ENCODE peak calls at places on chromosomes 11 and 22, in seven cellular contexts. Y is HCT116, N is H1, R is HepG2, F is GM12878, L is SK-N-SH, Q is K562. B is an unnamed sample.

GRCh38 chr22:42560781-42561180 is 7.0 kb downstream of the SERHL2 start:
- DNase-seq in L (peak), Q (peak), Y (no peak), F (no peak), N (no peak), R (peak), B (peak)

GRCh38 chr11:12245549-12245986 is 131.8 kb upstream of the PARVA start:
- DNase-seq in R (no peak), N (no peak), F (no peak), Q (peak), L (no peak), Y (no peak), B (peak)

GRCh38 chr11:20881328-20882079 is 212.1 kb downstream of the NELL1 start:
- DNase-seq in L (no peak), N (no peak), Y (no peak), F (no peak), Q (no peak), R (no peak), B (no peak)

GRCh38 chr11:19311306-19312030 is 70.7 kb upstream of the E2F8 start:
- DNase-seq in Y (peak), F (peak), Q (peak), L (peak), N (no peak), R (peak), B (peak)

GRCh38 chr22:31631381-31631780 is 30.6 kb downstream of the PISD start:
- DNase-seq in Q (no peak), L (peak), R (no peak), N (no peak), F (no peak), Y (no peak), B (no peak)

GRCh38 chr11:3166268-3167142 is 1.4 kb upstream of the OSBPL5 start:
- DNase-seq in Q (peak), F (no peak), Y (no peak), L (no peak), N (no peak), R (no peak), B (no peak)

GRCh38 chr22:42379961-42380537 is 52.2 kb downstream of the NFAM1 start:
- DNase-seq in N (no peak), L (no peak), R (no peak), F (no peak), Y (no peak), Q (no peak), B (no peak)

GRCh38 chr22:29753808-29754657 is 12.8 kb downstream of the ZMAT5 start:
- DNase-seq in R (no peak), F (no peak), N (no peak), L (no peak), Y (no peak), Q (no peak), B (no peak)

GRCh38 chr11:102534261-102534872 is 3.8 kb upstream of the MMP7 start:
- DNase-seq in N (no peak), F (no peak), Q (peak), R (peak), L (no peak), Y (no peak), B (no peak)

GRCh38 chr22:17770180-17771077 is 3.8 kb downstream of the BID start:
- DNase-seq in Q (no peak), F (no peak), R (no peak), Y (no peak), N (no peak), L (no peak), B (no peak)

GRCh38 chr11:47071871-47072270 is 104.8 kb downstream of the ARFGAP2 start:
- DNase-seq in F (no peak), R (no peak), L (peak), N (no peak), Q (no peak), Y (no peak), B (no peak)

GRCh38 chr11:59667812-59668187 is 1.0 kb downstream of the PATL1 start:
- DNase-seq in Q (no peak), Y (no peak), F (no peak), N (no peak), L (no peak), R (peak), B (no peak)

GRCh38 chr11:46120711-46121327 is 435 bp downstream of the PHF21A start:
- DNase-seq in N (no peak), F (no peak), L (peak), Q (peak), R (peak), Y (no peak), B (peak)

GRCh38 chr11:113193894-113194293 is 120.5 kb upstream of the TTC12 start:
- DNase-seq in F (peak), Y (no peak), R (no peak), L (peak), Q (no peak), N (no peak), B (no peak)

GRCh38 chr11:11451501-11452005 is 98.5 kb upstream of the CSNK2A3 start:
- DNase-seq in Y (peak), L (no peak), F (peak), N (no peak), R (peak), Q (peak), B (no peak)

GRCh38 chr22:44317163-44317455 is 4.4 kb upstream of the SHISAL1 start:
- DNase-seq in F (no peak), Y (no peak), L (no peak), R (no peak), N (no peak), Q (no peak), B (no peak)

GRCh38 chr22:43346521-43346929 is 3.4 kb upstream of the SCUBE1 start:
- DNase-seq in N (peak), L (peak), R (peak), Y (peak), Q (peak), F (no peak), B (peak)

GRCh38 chr11:132410383-132410782 is 1040.0 kb downstream of the NTM start:
- DNase-seq in R (no peak), Q (no peak), F (no peak), N (no peak), Y (no peak), L (no peak), B (no peak)

GRCh38 chr22:45686004-45686403 is 14.4 kb downstream of the ATXN10 start:
- DNase-seq in N (no peak), R (no peak), Y (no peak), Q (no peak), L (no peak), F (no peak), B (no peak)
- TF ChIP-seq JUND in N (no peak), R (no peak), Y (no peak), Q (no peak), L (no peak), F (no peak), B (no peak)

DNA sequence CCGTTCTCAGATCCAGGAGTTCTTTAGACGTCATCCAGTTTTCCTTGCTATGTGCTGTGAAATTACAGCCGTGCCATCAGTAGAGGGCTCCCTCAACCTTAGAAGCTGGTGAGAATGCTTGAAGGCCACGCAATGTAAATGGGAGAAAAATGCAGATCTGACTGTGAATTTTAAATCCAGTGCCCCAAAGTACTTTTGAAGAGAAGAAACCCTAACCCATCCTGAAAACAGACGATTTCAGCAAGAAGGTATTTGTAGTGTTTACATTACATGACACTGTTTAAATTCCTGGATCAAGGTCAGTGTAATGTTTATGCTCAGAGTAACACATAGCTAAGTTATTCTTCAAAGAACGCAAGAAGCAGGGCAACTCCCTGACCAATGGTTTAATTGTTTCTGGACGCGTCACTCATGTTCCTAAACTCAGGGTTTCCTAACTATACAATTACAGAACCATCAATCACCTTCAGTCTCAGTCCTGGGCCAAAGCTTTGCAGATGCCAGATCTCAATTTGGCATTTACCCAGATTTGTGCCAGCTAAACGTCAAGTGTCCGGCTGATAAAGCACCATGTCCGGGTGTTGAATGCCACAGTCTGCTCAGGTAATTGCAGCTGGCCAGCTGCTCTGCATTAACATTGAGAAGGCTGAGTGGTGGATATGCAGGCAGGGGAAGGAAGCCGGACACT is 38.2 kb downstream of the ADAMTS8 start:
- DNase-seq in Y (peak), N (no peak), Q (peak), F (no peak), L (no peak), R (peak), B (peak)
- TF ChIP-seq JUND in Y (no peak), N (no peak), Q (no peak), F (no peak), L (no peak), R (no peak), B (no peak)

GRCh38 chr22:36911887-36912661 is 1.4 kb upstream of the CSF2RB start:
- DNase-seq in F (no peak), N (no peak), Q (no peak), L (no peak), Y (no peak), R (no peak), B (no peak)
- TF ChIP-seq JUND in F (no peak), N (no peak), Q (no peak), L (no peak), Y (no peak), R (no peak), B (no peak)

GRCh38 chr11:133829566-133829965 is 15.7 kb downstream of the SPATA19 start:
- DNase-seq in N (no peak), F (no peak), Y (no peak), Q (no peak), R (no peak), L (no peak), B (no peak)
- TF ChIP-seq JUND in N (no peak), F (no peak), Y (no peak), Q (no peak), R (no peak), L (no peak), B (no peak)

DNA sequence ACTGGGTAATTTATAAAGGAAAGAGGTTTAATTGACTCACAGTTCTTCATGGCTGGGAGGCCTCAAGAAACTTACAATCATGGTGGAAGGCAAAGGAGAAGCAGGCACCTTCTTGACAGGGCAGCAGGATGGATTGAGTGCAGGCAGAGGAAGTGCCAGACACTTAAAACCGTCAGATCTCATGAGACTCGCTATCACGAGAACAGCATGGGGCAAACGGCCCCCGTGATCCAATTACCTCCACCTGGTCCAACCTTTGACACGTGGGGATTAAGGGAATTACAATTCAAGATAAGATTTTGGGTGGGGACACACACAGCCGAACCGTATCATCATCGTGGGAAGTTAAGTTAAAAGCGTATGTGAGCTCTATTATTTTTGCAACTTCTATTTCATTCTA is 71.4 kb upstream of the SYN3 start:
- DNase-seq in Y (no peak), F (no peak), Q (no peak), R (no peak), N (no peak), L (no peak), B (no peak)
- TF ChIP-seq JUND in Y (no peak), F (no peak), Q (no peak), R (no peak), N (no peak), L (no peak), B (no peak)

GRCh38 chr11:16610213-16610737 is 128.2 kb upstream of the C11orf58 start:
- DNase-seq in F (no peak), N (no peak), Q (no peak), Y (no peak), L (no peak), R (no peak), B (no peak)

GRCh38 chr11:16609769-16610168 is 128.7 kb upstream of the C11orf58 start:
- DNase-seq in L (no peak), Y (no peak), F (no peak), R (no peak), Q (no peak), N (no peak), B (no peak)

GRCh38 chr11:16605971-16606783 is 132.3 kb upstream of the C11orf58 start:
- DNase-seq in Q (peak), R (peak), N (peak), F (peak), Y (peak), L (peak), B (peak)

GRCh38 chr11:16606784-16607674 is 131.4 kb upstream of the C11orf58 start:
- DNase-seq in Y (no peak), F (no peak), R (no peak), L (peak), Q (peak), N (no peak), B (no peak)

GRCh38 chr11:16607675-16608644 is 130.5 kb upstream of the C11orf58 start:
- DNase-seq in N (no peak), L (peak), R (no peak), Q (peak), F (no peak), Y (no peak), B (no peak)
- TF ChIP-seq JUND in N (no peak), L (no peak), R (no peak), Q (no peak), F (no peak), Y (no peak), B (no peak)

GRCh38 chr22:40434745-40435144 is 64.4 kb downstream of the SGSM3 start:
- DNase-seq in F (no peak), L (no peak), Q (no peak), R (no peak), N (no peak), Y (no peak), B (no peak)

GRCh38 chr22:40432625-40433024 is 62.2 kb downstream of the SGSM3 start:
- DNase-seq in F (no peak), N (no peak), L (no peak), R (no peak), Q (no peak), Y (no peak), B (no peak)

GRCh38 chr22:40431021-40431420 is 60.6 kb downstream of the SGSM3 start:
- DNase-seq in Y (no peak), R (no peak), Q (no peak), L (no peak), N (no peak), F (no peak), B (no peak)

GRCh38 chr22:40434101-40434500 is 63.7 kb downstream of the SGSM3 start:
- DNase-seq in N (no peak), Y (no peak), F (no peak), R (no peak), L (no peak), Q (no peak), B (no peak)

GRCh38 chr22:40432167-40432566 is 61.8 kb downstream of the SGSM3 start:
- DNase-seq in F (no peak), Y (no peak), L (no peak), Q (no peak), R (no peak), N (no peak), B (no peak)
- TF ChIP-seq JUND in F (no peak), Y (no peak), L (no peak), Q (no peak), R (no peak), N (no peak), B (no peak)